ENCODE peak calls at places on chromosomes 12 and 14, in five cellular contexts. B is HCT116, M is GM12878, T is K562, R is H1. I is an unnamed sample.

GRCh38 chr12:119423285-119423684 is 88.8 kb downstream of the CCDC60 start:
- DNase-seq in B (peak; percentile 35), M (no peak), T (peak; percentile 22), R (peak; percentile 65), I (peak; percentile 30)

GRCh38 chr14:92760524-92760805 is 12.0 kb upstream of the LGMN start:
- DNase-seq in B (peak; percentile 36), M (no peak), T (no peak), R (no peak), I (no peak)

GRCh38 chr14:65025818-65026217 is 39.1 kb downstream of the FNTB start:
- DNase-seq in B (no peak), M (no peak), T (no peak), R (no peak), I (no peak)

GRCh38 chr12:83709899-83710298 is 1023.2 kb downstream of the TMTC2 start:
- DNase-seq in B (no peak), M (no peak), T (no peak), R (no peak), I (no peak)

GRCh38 chr14:89618309-89618708 is 201.3 kb upstream of the FOXN3 start:
- DNase-seq in B (no peak), M (no peak), T (no peak), R (no peak), I (peak; percentile 38)

GRCh38 chr14:103693514-103693913 is 21.7 kb downstream of the XRCC3 start:
- DNase-seq in B (no peak), M (no peak), T (no peak), R (no peak), I (no peak)

GRCh38 chr12:52975820-52976573 is 27.1 kb downstream of the KRT18 start:
- DNase-seq in B (peak; percentile 73), M (no peak), T (no peak), R (no peak), I (no peak)

GRCh38 chr12:69527506-69528272 is 57.5 kb downstream of the FRS2 start:
- DNase-seq in B (no peak), M (no peak), T (no peak), R (no peak), I (no peak)

GRCh38 chr14:50082784-50083466 is 33.4 kb downstream of the VCPKMT start:
- DNase-seq in B (no peak), M (peak; percentile 92), T (no peak), R (no peak), I (no peak)

GRCh38 chr14:87002831-87003230 is 990.2 kb downstream of the GALC start:
- DNase-seq in B (no peak), M (no peak), T (no peak), R (no peak), I (no peak)

GRCh38 chr12:21583587-21583986 is 21.1 kb downstream of the GYS2 start:
- DNase-seq in B (no peak), M (no peak), T (no peak), R (no peak), I (no peak)

GRCh38 chr12:31877884-31878283 is 81.3 kb upstream of the RESF1 start:
- DNase-seq in B (no peak), M (no peak), T (no peak), R (no peak), I (no peak)

GRCh38 chr14:32012062-32012461 is 65.0 kb upstream of the ARHGAP5 start:
- DNase-seq in B (no peak), M (no peak), T (no peak), R (no peak), I (no peak)

GRCh38 chr14:50242566-50243288 is 11.3 kb upstream of the SOS2 start:
- DNase-seq in B (no peak), M (no peak), T (no peak), R (no peak), I (no peak)

GRCh38 chr14:103495854-103496253 is 26.8 kb downstream of the CKB start:
- DNase-seq in B (no peak), M (no peak), T (no peak), R (no peak), I (no peak)

GRCh38 chr14:29310757-29311156 is 544.2 kb downstream of the FOXG1 start:
- DNase-seq in B (no peak), M (no peak), T (no peak), R (no peak), I (no peak)

GRCh38 chr12:49921936-49922335 is 18.2 kb upstream of the FAIM2 start:
- DNase-seq in B (no peak), M (no peak), T (no peak), R (no peak), I (no peak)

GRCh38 chr14:57273236-57273635 is 4.5 kb downstream of the AP5M1 start:
- DNase-seq in B (no peak), M (no peak), T (no peak), R (no peak), I (no peak)

GRCh38 chr14:104288272-104288671 is 149.9 kb downstream of the KIF26A start:
- DNase-seq in B (no peak), M (no peak), T (no peak), R (no peak), I (peak; percentile 2)

GRCh38 chr12:68954811-68955210 is 21.8 kb upstream of the CPM start:
- DNase-seq in B (no peak), M (no peak), T (no peak), R (no peak), I (no peak)

GRCh38 chr14:100398044-100398443 is 74.9 kb downstream of the SLC25A47 start:
- DNase-seq in B (no peak), M (no peak), T (no peak), R (no peak), I (no peak)

GRCh38 chr14:100221419-100222218 is 17.3 kb upstream of the YY1 start:
- DNase-seq in B (no peak), M (no peak), T (peak; percentile 41), R (peak; percentile 67), I (no peak)

GRCh38 chr12:10621278-10621677 is 7.9 kb upstream of the MAGOHB start:
- DNase-seq in B (no peak), M (no peak), T (no peak), R (no peak), I (no peak)

GRCh38 chr12:32726286-32726685 is 29.4 kb downstream of the YARS2 start:
- DNase-seq in B (no peak), M (no peak), T (no peak), R (no peak), I (no peak)

GRCh38 chr14:91146661-91147060 is 32.8 kb downstream of the DGLUCY start:
- DNase-seq in B (no peak), M (no peak), T (no peak), R (no peak), I (no peak)

GRCh38 chr12:81779216-81779615 is 20.1 kb upstream of the PPFIA2 start:
- DNase-seq in B (no peak), M (no peak), T (no peak), R (no peak), I (no peak)

GRCh38 chr14:99430491-99430890 is 50.2 kb downstream of the SETD3 start:
- DNase-seq in B (no peak), M (no peak), T (no peak), R (peak; percentile 75), I (no peak)

GRCh38 chr12:39404000-39404399 is 38.9 kb downstream of the KIF21A start:
- DNase-seq in B (no peak), M (no peak), T (no peak), R (no peak), I (no peak)

GRCh38 chr12:21881950-21882349 is 59.3 kb downstream of the ABCC9 start:
- DNase-seq in B (no peak), M (no peak), T (no peak), R (no peak), I (no peak)

GRCh38 chr14:35349496-35349895 is 55.1 kb downstream of the NFKBIA start:
- DNase-seq in B (no peak), M (no peak), T (no peak), R (no peak), I (no peak)

GRCh38 chr14:102971836-102972606 is 49.6 kb downstream of the AMN start:
- DNase-seq in B (no peak), M (no peak), T (no peak), R (no peak), I (no peak)

GRCh38 chr12:65022441-65022840 is 98.7 kb downstream of the WIF1 start:
- DNase-seq in B (no peak), M (no peak), T (no peak), R (no peak), I (no peak)

GRCh38 chr12:75908961-75909699 is 122.4 kb downstream of the PHLDA1 start:
- DNase-seq in B (no peak), M (no peak), T (no peak), R (no peak), I (peak; percentile 21)
- TF ChIP-seq SIN3A in B (no peak), M (no peak), T (no peak), R (no peak), I (no peak)

DNA sequence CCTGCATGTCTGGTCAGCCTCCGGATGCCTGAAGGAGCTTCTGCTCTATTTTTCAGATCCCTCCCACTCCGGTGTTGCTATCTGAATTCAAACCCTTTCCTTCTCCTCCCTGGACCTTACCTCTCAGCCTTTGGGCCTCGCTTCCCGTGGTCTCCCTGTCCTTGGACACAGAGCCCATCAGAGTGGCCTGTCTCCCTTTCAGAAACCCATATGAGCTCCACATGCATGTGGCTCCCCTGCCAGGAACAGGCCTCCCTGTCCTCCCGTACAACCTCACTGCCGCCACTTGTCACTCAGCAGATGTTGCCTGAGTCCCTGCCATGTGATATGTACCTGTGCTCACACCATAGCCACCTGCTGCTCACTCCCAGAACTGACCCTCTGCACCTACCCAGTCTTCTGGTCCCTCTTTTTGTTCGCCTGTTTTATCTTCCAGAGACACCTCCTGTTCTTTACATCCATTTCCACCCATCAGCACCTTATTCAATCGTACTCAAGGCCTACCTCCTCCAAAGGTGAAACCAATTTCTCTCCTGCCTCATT is 182.5 kb downstream of the ZFP36L1 start:
- DNase-seq in B (peak; percentile 26), M (no peak), T (no peak), R (no peak), I (no peak)
- TF ChIP-seq YY1 in B (no peak), M (no peak), T (no peak), R (no peak), I (no peak)

GRCh38 chr12:7068994-7069346 is 8.5 kb downstream of the C1S start:
- DNase-seq in B (no peak), M (no peak), T (peak; percentile 27), R (no peak), I (no peak)

GRCh38 chr12:7067096-7067495 is 6.6 kb downstream of the C1S start:
- DNase-seq in B (no peak), M (no peak), T (no peak), R (no peak), I (no peak)

GRCh38 chr12:7068240-7068993 is 7.9 kb downstream of the C1S start:
- DNase-seq in B (no peak), M (no peak), T (no peak), R (no peak), I (no peak)

GRCh38 chr12:7072024-7072423 is 11.5 kb downstream of the C1S start:
- DNase-seq in B (no peak), M (no peak), T (no peak), R (no peak), I (no peak)

DNA sequence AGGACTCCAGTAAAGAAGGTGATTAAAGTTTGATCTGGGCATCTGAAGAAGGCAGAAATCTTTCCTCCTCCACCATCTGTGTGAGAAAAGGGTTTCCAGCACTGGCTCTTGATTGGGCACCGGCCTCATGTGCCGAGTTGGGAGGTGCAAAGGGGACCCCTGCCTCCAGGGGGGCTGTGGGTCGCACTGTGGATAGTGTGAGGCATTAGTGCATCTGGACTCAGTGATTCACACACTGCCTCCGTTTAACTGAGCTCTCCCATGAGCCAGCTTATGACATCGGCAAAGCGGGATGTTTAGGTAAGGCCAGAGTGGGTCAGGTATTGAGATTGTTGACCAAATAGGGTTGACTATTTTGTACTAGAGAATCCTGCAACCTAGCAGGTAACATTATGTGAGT is 8.9 kb downstream of the C1S start:
- DNase-seq in B (no peak), M (no peak), T (no peak), R (no peak), I (no peak)
- H3K27ac ChIP-seq in B (no peak overlapping the region), M (no peak overlapping the region), T (no peak overlapping the region), R (no peak overlapping the region), I (no peak overlapping the region)

GRCh38 chr12:1702708-1703107 is 11.8 kb downstream of the ADIPOR2 start:
- DNase-seq in B (no peak), M (no peak), T (no peak), R (no peak), I (no peak)
- TF ChIP-seq SIN3A in B (no peak), M (no peak), T (no peak), R (no peak), I (no peak)

I was measured in SK-N-SH.